ENCODE peak calls at places on chromosome 22, in six cellular contexts. G, I, C, U, R and S are unnamed samples.

GRCh38 chr22:31621507-31622160 is 40.4 kb downstream of the PISD start:
- DNase-seq in G (no peak), I (no peak), C (no peak), R (no peak), U (no peak), S (no peak)

GRCh38 chr22:48491451-48491941 is 1336.2 kb downstream of the BRD1 start:
- DNase-seq in C (no peak), U (no peak), I (peak; percentile 30), R (no peak), G (no peak), S (no peak)

GRCh38 chr22:23547818-23548500 is 32.1 kb downstream of the IGLL1 start:
- DNase-seq in R (no peak), G (no peak), C (no peak), I (no peak), U (no peak), S (no peak)

GRCh38 chr22:21074092-21074715 is 28.5 kb downstream of the LRRC74B start:
- DNase-seq in U (peak; percentile 83), R (no peak), G (no peak), C (peak; percentile 4), I (peak; percentile 25), S (no peak)

GRCh38 chr22:27430799-27431480 is 370.6 kb downstream of the MN1 start:
- DNase-seq in C (no peak), G (no peak), I (no peak), U (no peak), R (no peak), S (no peak)

GRCh38 chr22:44550666-44551491 is 52.8 kb upstream of the RTL6 start:
- DNase-seq in R (no peak), G (peak; percentile 9), U (peak; percentile 98), I (no peak), C (no peak), S (no peak)

GRCh38 chr22:42856179-42856864 is 751 bp downstream of the ARFGAP3 start:
- DNase-seq in G (no peak), I (no peak), C (no peak), U (peak; percentile 22), R (peak; percentile 51), S (peak; percentile 25)

GRCh38 chr22:23751441-23751996 is 607 bp upstream of the ZNF70 start:
- DNase-seq in U (no peak), C (no peak), G (no peak), R (peak; percentile 52), I (no peak), S (no peak)

DNA sequence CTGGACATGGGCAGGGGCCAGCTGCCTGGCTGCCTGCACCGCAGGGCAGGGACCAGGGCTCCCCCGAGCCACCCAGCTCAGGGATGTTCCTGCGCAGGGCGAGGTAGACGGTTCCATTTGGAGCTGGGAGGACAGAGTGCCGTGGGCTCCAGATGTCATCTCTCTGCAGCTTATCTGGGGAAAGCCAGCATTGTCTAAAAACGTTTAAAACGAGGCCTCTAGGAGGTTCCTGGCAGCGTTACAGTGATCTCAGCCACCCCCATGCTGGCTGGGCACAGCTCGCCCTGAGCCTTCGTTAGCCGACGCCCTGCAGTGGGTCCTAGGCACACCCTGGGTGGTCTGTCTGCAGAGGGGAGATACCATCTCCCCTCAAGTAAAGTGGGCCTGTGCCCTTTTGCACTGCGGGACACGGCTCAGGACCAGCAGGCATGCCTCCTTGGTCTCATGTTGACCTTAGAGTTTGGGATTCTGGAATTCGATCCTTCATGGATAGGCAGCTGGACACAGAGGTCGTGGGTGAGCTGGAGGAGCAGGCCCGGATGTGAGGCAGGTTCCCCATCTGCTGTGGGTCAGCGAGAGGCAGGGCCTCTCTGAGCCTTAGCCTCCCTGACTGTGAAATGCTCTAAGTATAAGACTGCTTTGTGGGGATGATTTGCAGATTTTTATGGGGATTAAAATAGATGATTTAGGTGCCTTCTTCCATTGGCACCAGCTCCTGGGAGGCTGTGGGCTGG is 14.1 kb downstream of the SYNGR1 start:
- DNase-seq in U (no peak), I (no peak), G (no peak), C (no peak), R (peak; percentile 44), S (no peak)
- TF ChIP-seq CEBPB in U (no peak), I (no peak), G (no peak), C (no peak), R (no peak), S (no peak)

DNA sequence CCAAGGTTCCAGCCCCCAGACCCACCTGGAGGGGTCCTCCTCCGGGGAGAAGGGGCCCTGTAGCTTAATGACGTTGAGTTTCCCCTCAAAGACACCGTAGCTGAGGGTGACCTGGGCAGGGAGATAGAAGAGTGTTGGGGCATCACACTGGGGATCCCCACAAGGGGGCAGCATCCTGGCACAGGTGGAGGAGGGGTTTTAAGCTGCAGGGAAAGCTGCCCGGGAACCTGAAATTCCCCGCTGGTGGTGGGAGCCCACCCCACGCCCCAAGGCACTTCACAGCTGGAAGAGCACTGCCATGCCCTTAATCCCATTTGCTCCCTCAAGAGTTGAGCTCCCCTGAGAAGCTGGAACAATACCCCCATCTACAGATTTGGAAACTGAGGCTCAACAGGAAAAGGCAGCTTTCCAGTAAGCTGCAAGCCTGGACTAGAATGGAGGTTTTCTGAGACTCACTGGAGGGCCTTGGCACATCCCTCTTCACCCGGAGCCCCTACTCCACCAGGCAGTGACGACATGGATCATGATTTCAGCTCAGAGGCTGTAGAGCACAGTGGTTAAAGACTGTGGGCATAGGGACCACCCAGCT is 13.7 kb downstream of the MFNG start:
- DNase-seq in C (no peak), U (peak; percentile 28), I (peak; percentile 80), R (peak; percentile 38), G (no peak), S (peak; percentile 46)
- TF ChIP-seq CEBPB in C (no peak), U (no peak), I (no peak), R (no peak), G (no peak), S (no peak)

DNA sequence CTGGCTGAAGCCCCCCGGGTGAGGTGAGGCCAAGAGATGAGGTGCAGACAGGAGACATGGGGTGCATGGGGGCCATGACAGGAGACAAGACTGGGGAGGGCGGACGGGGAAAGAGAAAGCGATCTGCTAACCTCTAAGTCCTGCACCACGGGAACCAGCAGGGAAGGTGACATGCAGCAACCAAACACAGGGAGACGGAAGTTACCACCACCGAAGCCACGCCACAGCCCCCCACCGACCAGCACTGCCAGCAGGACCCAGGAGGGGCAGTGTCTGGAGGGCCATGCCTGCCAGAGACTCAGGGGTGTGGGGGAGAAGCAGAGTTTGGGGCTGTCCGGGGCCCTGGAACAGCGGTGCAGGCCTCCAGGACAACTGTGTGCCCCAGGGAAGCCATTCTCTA is 14.1 kb upstream of the RASL10A start:
- DNase-seq in U (no peak), I (no peak), C (no peak), G (no peak), R (no peak), S (no peak)
- TF ChIP-seq CEBPB in U (no peak), I (no peak), C (no peak), G (no peak), R (no peak), S (no peak)

DNA sequence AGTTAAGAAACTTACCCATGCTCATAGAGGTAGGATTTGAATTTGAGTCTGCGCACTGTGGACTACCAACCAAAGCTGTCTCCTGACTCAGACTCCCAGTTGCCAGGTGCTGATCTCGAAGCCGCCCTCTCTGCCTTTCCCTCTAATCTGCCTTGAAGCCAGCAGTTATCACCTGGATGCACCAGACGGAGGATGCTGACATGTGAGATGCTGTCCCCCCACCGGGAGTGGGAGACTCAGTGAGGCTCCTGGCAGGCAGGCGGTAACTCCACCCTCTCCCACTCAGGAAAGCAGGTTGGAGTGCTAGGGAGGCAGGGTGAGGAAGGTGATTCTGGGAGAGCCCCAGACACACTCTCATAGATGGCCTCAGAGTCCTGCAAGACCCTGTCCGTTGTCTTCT is 40.4 kb downstream of the KIAA1671 start:
- DNase-seq in R (no peak), C (no peak), G (no peak), I (no peak), U (no peak), S (no peak)
- TF ChIP-seq CEBPB in R (no peak), C (no peak), G (no peak), I (no peak), U (no peak), S (no peak)

GRCh38 chr22:33918676-33919590 is 1.3 kb downstream of the LARGE1 start:
- DNase-seq in U (peak; percentile 45), C (no peak), R (no peak), I (no peak), G (no peak), S (peak; percentile 26)

GRCh38 chr22:33920927-33921575 is 775 bp upstream of the LARGE1 start:
- DNase-seq in C (peak; percentile 57), R (peak; percentile 85), U (peak; percentile 94), G (peak; percentile 43), I (peak; percentile 51), S (peak; percentile 86)

GRCh38 chr22:33921576-33922181 is 1.4 kb upstream of the LARGE1 start:
- DNase-seq in I (peak; percentile 8), G (no peak), C (no peak), R (no peak), U (peak; percentile 60), S (peak; percentile 29)

GRCh38 chr22:33917744-33918406 is 2.4 kb downstream of the LARGE1 start:
- DNase-seq in C (no peak), G (peak; percentile 37), U (peak; percentile 50), R (no peak), I (no peak), S (peak; percentile 36)

GRCh38 chr22:33919591-33920501 is at the start of gene LARGE1:
- DNase-seq in R (no peak), I (peak; percentile 11), U (peak; percentile 20), G (no peak), C (no peak), S (peak; percentile 13)
- TF ChIP-seq CEBPB in R (no peak), I (no peak), U (no peak), G (no peak), C (no peak), S (no peak)